ENCODE peak calls at places on chromosomes 11 and 22, in six cellular contexts. F is astrocyte, G is Peyer's patch, Q is left lung, O is prostate gland, Y is GM06990. K is an unnamed sample. For H3K27me3, the result is how much of the 10 kb centered on the place peaks cover.

GRCh38 chr22:39727541-39727940 is 157.0 kb downstream of the CACNA1I start:
- DNase-seq in F (no peak), G (no peak), Q (peak), O (no peak), Y (no peak), K (no peak)

GRCh38 chr11:23205156-23205871 is 345.0 kb upstream of the CCDC179 start:
- DNase-seq in F (peak), G (no peak), Q (no peak), O (no peak), Y (no peak), K (no peak)

GRCh38 chr11:66072518-66072917 is 2.4 kb downstream of the PACS1 start:
- DNase-seq in F (no peak), G (no peak), Q (no peak), O (no peak), Y (no peak), K (no peak)

GRCh38 chr11:119990306-119991021 is 147.4 kb downstream of the TRIM29 start:
- DNase-seq in F (no peak), G (no peak), Q (peak), O (no peak), Y (no peak), K (no peak)

GRCh38 chr11:73189315-73189714 is 28.8 kb upstream of the P2RY2 start:
- DNase-seq in F (no peak), G (peak), Q (peak), O (no peak), Y (peak), K (no peak)

GRCh38 chr22:39348909-39349505 is 784 bp upstream of the SYNGR1 start:
- DNase-seq in F (no peak), G (peak), Q (no peak), O (no peak), Y (no peak), K (no peak)

GRCh38 chr11:69144719-69145365 is 10.9 kb upstream of the SMIM38 start:
- DNase-seq in F (peak), G (no peak), Q (no peak), O (no peak), Y (no peak), K (no peak)

GRCh38 chr22:50530857-50531545 is 1.2 kb upstream of the TYMP start:
- DNase-seq in F (peak), G (peak), Q (peak), O (peak), Y (peak), K (no peak)

GRCh38 chr11:44634401-44635281 is 69.2 kb downstream of the CD82 start:
- DNase-seq in F (peak), G (no peak), Q (no peak), O (peak), Y (peak), K (peak)

GRCh38 chr11:12232160-12232559 is 121.8 kb downstream of the MICAL2 start:
- DNase-seq in F (peak), G (no peak), Q (no peak), O (no peak), Y (no peak), K (no peak)

GRCh38 chr11:119704849-119705248 is 24.2 kb downstream of the NECTIN1 start:
- DNase-seq in F (no peak), G (no peak), Q (no peak), O (no peak), Y (no peak), K (no peak)

GRCh38 chr11:119421941-119422504 is 949 bp downstream of the THY1 start:
- DNase-seq in F (no peak), G (no peak), Q (no peak), O (no peak), Y (no peak), K (no peak)

GRCh38 chr11:35099278-35100018 is 39.5 kb upstream of the CD44 start:
- DNase-seq in F (peak), G (no peak), Q (no peak), O (no peak), Y (no peak), K (no peak)

GRCh38 chr11:68651208-68651984 is 32.9 kb upstream of the GAL start:
- DNase-seq in F (no peak), G (no peak), Q (peak), O (peak), Y (no peak), K (no peak)

GRCh38 chr11:68455485-68455884 is 5.1 kb upstream of the PPP6R3 start:
- DNase-seq in F (no peak), G (no peak), Q (no peak), O (no peak), Y (no peak), K (no peak)

DNA sequence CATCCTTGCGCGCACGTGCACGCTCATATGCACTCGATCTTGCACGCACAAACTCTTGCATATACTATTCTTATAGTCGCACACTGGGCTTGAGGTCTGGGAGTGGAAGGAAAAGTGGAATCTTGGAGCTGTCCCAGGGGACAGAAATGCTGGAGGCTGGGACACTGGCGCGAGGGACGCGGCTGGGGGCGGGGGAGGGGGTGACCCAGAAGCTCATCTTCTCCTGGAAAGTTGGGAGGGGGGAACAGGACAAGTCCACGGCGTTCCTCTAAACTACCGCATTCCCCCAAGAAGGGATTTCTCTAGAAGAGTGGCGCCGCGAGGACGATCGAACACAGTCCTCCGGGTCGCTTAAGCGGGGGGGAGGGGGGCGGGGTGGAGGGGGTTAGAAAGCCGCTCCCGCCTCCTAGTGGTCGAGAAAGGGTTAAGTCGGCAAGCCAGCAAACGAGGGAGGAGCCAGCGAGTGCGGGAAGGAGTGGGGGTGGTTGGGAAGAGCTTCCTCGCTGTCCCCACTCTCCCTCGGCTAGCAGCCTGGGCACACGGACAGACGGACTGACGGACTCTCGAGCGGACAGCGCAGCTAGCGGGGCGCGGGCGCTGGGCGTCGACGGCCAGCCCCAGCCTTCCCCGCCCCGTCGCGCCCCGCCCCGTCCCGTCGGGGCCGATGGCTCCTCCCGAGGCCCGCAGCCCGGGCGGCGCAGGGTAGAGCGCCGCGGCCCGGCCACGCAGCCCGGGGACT is at the start of gene RTN4RL2:
- DNase-seq in F (peak), G (no peak), Q (peak), O (no peak), Y (peak), K (no peak)
- TF ChIP-seq CTCF in F (no peak), G (no peak), Q (no peak), O (no peak), Y (peak), K (peak)

GRCh38 chr22:22746061-22746962 is 101.9 kb downstream of the GGTLC2 start:
- DNase-seq in F (no peak), G (no peak), Q (no peak), O (no peak), Y (no peak), K (no peak)
- H3K27me3 ChIP-seq in F (under half), G (under half), Q (under half), O (under half), Y (under half), K (under half)

GRCh38 chr22:45311033-45311531 is 1.3 kb downstream of the FAM118A start:
- DNase-seq in F (no peak), G (no peak), Q (peak), O (peak), Y (no peak), K (no peak)
- H3K4me3 ChIP-seq in F (peak), G (peak), Q (peak), O (peak), Y (peak), K (peak)

GRCh38 chr11:62721994-62722393 is 5.3 kb downstream of the HNRNPUL2 start:
- DNase-seq in F (no peak), G (no peak), Q (no peak), O (no peak), Y (no peak), K (no peak)
- TF ChIP-seq CTCF in F (no peak), G (no peak), Q (no peak), O (no peak), Y (no peak), K (no peak)

GRCh38 chr11:849951-850776 is 7.5 kb downstream of the TSPAN4 start:
- DNase-seq in F (no peak), G (no peak), Q (peak), O (no peak), Y (no peak), K (no peak)
- H3K27me3 ChIP-seq in F (under half), G (under half), Q (under half), O (under half), Y (under half), K (under half)

DNA sequence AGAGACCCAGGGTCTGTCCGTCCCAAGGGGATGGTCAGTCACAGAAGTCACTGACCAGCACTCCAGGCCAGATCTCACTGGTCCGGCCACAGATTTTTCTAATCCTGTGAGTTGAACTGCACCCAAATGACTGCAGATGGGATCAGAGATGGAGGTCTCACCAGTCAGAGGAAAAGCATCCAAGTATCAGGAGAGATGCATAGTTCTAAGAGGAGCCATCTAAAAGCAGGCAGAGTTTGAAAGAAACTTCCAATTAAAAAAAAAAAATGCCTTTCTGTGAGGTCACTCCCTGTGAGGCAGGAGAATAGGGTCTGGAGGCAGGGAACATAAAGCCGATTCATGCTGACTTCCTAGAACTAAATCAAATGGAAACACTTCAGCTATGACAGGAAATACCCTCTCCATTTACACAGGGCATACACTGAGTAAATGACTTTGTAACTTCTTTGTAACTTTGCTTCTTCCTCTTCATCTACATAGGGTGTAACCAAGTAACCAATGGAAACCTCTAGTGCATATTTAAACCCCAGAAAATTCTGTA is 144.4 kb downstream of the CCDC34 start:
- DNase-seq in F (peak), G (no peak), Q (no peak), O (no peak), Y (no peak), K (no peak)
- H3K4me3 ChIP-seq in F (peak), G (no peak), Q (no peak), O (no peak), Y (no peak), K (no peak)

DNA sequence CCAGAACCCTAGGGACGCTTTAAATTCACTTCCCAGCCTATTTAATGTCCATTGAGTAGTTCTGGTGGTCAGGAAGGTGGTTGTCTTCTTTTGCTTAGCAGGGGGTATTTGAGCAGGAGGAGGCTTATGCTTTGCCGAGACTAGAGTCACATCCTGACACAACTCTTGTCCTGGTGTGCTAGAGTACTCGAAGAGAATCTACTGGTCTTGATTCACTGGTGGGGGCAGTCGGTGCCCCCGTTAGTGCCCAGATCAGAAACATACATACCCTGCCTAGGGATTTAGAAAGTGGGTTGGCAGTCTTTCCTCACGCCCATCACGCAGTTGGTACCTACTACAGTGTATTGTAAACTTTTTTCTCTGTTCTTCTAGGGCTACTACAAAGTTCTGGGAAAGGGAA is 2.7 kb downstream of the RPL27A start:
- DNase-seq in F (no peak), G (no peak), Q (no peak), O (no peak), Y (no peak), K (no peak)
- TF ChIP-seq CTCF in F (no peak), G (no peak), Q (no peak), O (no peak), Y (no peak), K (no peak)

K was measured in thoracic aorta.